ENCODE peak calls at places on chromosomes 6 and 20, in five cellular contexts. L is lower leg skin, H is NCI-H1436, Y is fibroblast of the conjunctiva, Q is choroid plexus epithelial cell. D is an unnamed sample.
A peak's percentile ranks its signal among the peaks of the same experiment; 100 is the strongest.

GRCh38 chr6:169324086-169324485 is 70.4 kb upstream of the THBS2 start:
- DNase-seq in Q (no peak), L (no peak), Y (no peak), H (no peak), D (no peak)

GRCh38 chr6:13614126-13614925 is 809 bp upstream of the NOL7 start:
- DNase-seq in Q (peak; percentile 52), Y (no peak), H (peak; percentile 32), L (no peak), D (no peak)

GRCh38 chr20:34622821-34623451 is 54.0 kb downstream of the PIGU start:
- DNase-seq in L (no peak), Q (no peak), Y (no peak), H (no peak), D (no peak)

GRCh38 chr20:63978319-63979220 is 872 bp downstream of the SAMD10 start:
- DNase-seq in Q (peak; percentile 45), H (peak; percentile 57), L (peak; percentile 92), Y (no peak), D (no peak)

GRCh38 chr20:31838646-31839292 is 6.6 kb downstream of the FOXS1 start:
- DNase-seq in Q (peak; percentile 58), L (no peak), H (no peak), Y (no peak), D (no peak)

GRCh38 chr20:36145877-36146707 is 8.4 kb upstream of the EPB41L1 start:
- DNase-seq in L (no peak), H (no peak), Y (no peak), Q (no peak), D (no peak)

GRCh38 chr20:46199198-46199597 is 81.1 kb downstream of the CD40 start:
- DNase-seq in Y (no peak), L (no peak), Q (no peak), H (no peak), D (peak; percentile 8)

GRCh38 chr20:50682065-50682464 is 9.3 kb downstream of the RIPOR3 start:
- DNase-seq in Y (no peak), H (no peak), Q (no peak), L (no peak), D (no peak)

GRCh38 chr20:44800398-44801046 is 9.8 kb downstream of the RIMS4 start:
- DNase-seq in H (no peak), Y (no peak), L (no peak), Q (no peak), D (no peak)

GRCh38 chr6:121319112-121319553 is 15.1 kb downstream of the TBC1D32 start:
- DNase-seq in Q (peak; percentile 43), L (no peak), H (no peak), Y (no peak), D (no peak)

GRCh38 chr6:158060447-158061360 is 79.0 kb downstream of the SYNJ2 start:
- DNase-seq in Q (peak; percentile 93), Y (peak; percentile 91), H (peak; percentile 5), L (peak; percentile 96), D (peak; percentile 11)

GRCh38 chr20:38079353-38079752 is 45.8 kb downstream of the RPRD1B start:
- DNase-seq in Y (no peak), Q (no peak), L (no peak), H (no peak), D (no peak)

GRCh38 chr6:108732101-108732870 is 115.9 kb upstream of the ARMC2 start:
- DNase-seq in L (peak; percentile 70), H (no peak), Y (no peak), Q (no peak), D (no peak)

GRCh38 chr6:5671162-5671561 is 335.6 kb downstream of the NRN1 start:
- DNase-seq in Y (no peak), H (peak; percentile 10), L (no peak), Q (peak; percentile 70), D (peak; percentile 20)

D was measured in CD4-positive, alpha-beta memory T cell.